ENCODE peak calls at places on chromosomes 16 and 17, in eight cellular contexts. One of them, this sample, is unnamed.

GRCh38 chr17:66040402-66040801 is 151.5 kb downstream of the CEP112 start:
- DNase-seq in GM19239: no peak
- DNase-seq in KBM-7: no peak
- DNase-seq in fibroblast of lung: no peak
- DNase-seq in fibroblast of gingiva: no peak
- DNase-seq in GM18507: no peak
- DNase-seq in head of caudate nucleus: no peak
- DNase-seq in Right ventricle myocardium superior: peak
- DNase-seq in this sample: no peak

GRCh38 chr17:21689604-21690003 is 2.7 kb upstream of the KCNJ18 start:
- DNase-seq in GM19239: no peak
- DNase-seq in KBM-7: no peak
- DNase-seq in fibroblast of lung: peak
- DNase-seq in fibroblast of gingiva: peak
- DNase-seq in GM18507: no peak
- DNase-seq in head of caudate nucleus: no peak
- DNase-seq in Right ventricle myocardium superior: no peak
- DNase-seq in this sample: no peak

GRCh38 chr16:14628806-14629611 is 1.1 kb downstream of the PARN start:
- DNase-seq in GM19239: no peak
- DNase-seq in KBM-7: peak
- DNase-seq in fibroblast of lung: peak
- DNase-seq in fibroblast of gingiva: no peak
- DNase-seq in GM18507: no peak
- DNase-seq in head of caudate nucleus: no peak
- DNase-seq in Right ventricle myocardium superior: no peak
- DNase-seq in this sample: no peak

GRCh38 chr16:65845466-65846209 is 520.9 kb upstream of the CDH5 start:
- DNase-seq in GM19239: no peak
- DNase-seq in KBM-7: no peak
- DNase-seq in fibroblast of lung: peak
- DNase-seq in fibroblast of gingiva: no peak
- DNase-seq in GM18507: no peak
- DNase-seq in head of caudate nucleus: no peak
- DNase-seq in Right ventricle myocardium superior: no peak
- DNase-seq in this sample: no peak

GRCh38 chr17:42055496-42055895 is 5.1 kb upstream of the C17orf113 start:
- DNase-seq in GM19239: no peak
- DNase-seq in KBM-7: no peak
- DNase-seq in fibroblast of lung: no peak
- DNase-seq in fibroblast of gingiva: no peak
- DNase-seq in GM18507: no peak
- DNase-seq in head of caudate nucleus: no peak
- DNase-seq in Right ventricle myocardium superior: no peak
- DNase-seq in this sample: no peak

GRCh38 chr17:63538693-63539595 is 11.3 kb upstream of the DCAF7 start:
- DNase-seq in GM19239: no peak
- DNase-seq in KBM-7: no peak
- DNase-seq in fibroblast of lung: no peak
- DNase-seq in fibroblast of gingiva: no peak
- DNase-seq in GM18507: no peak
- DNase-seq in head of caudate nucleus: no peak
- DNase-seq in Right ventricle myocardium superior: no peak
- DNase-seq in this sample: no peak

GRCh38 chr16:89502319-89502843 is 5.8 kb upstream of the SPG7 start:
- DNase-seq in GM19239: no peak
- DNase-seq in KBM-7: no peak
- DNase-seq in fibroblast of lung: peak
- DNase-seq in fibroblast of gingiva: no peak
- DNase-seq in GM18507: no peak
- DNase-seq in head of caudate nucleus: no peak
- DNase-seq in Right ventricle myocardium superior: no peak
- DNase-seq in this sample: no peak

GRCh38 chr16:7086842-7087616 is 245.6 kb upstream of the RBFOX1 start:
- DNase-seq in GM19239: no peak
- DNase-seq in KBM-7: peak
- DNase-seq in fibroblast of lung: no peak
- DNase-seq in fibroblast of gingiva: no peak
- DNase-seq in GM18507: no peak
- DNase-seq in head of caudate nucleus: peak
- DNase-seq in Right ventricle myocardium superior: peak
- DNase-seq in this sample: no peak

GRCh38 chr16:65070831-65071230 is 51.0 kb downstream of the CDH11 start:
- DNase-seq in GM19239: no peak
- DNase-seq in KBM-7: no peak
- DNase-seq in fibroblast of lung: peak
- DNase-seq in fibroblast of gingiva: peak
- DNase-seq in GM18507: no peak
- DNase-seq in head of caudate nucleus: peak
- DNase-seq in Right ventricle myocardium superior: peak
- DNase-seq in this sample: peak

GRCh38 chr16:23642246-23642774 is 1.0 kb downstream of the DCTN5 start:
- DNase-seq in GM19239: no peak
- DNase-seq in KBM-7: no peak
- DNase-seq in fibroblast of lung: no peak
- DNase-seq in fibroblast of gingiva: no peak
- DNase-seq in GM18507: no peak
- DNase-seq in head of caudate nucleus: no peak
- DNase-seq in Right ventricle myocardium superior: no peak
- DNase-seq in this sample: no peak

GRCh38 chr17:74114881-74115470 is 88.5 kb upstream of the RPL38 start:
- DNase-seq in GM19239: no peak
- DNase-seq in KBM-7: no peak
- DNase-seq in fibroblast of lung: no peak
- DNase-seq in fibroblast of gingiva: no peak
- DNase-seq in GM18507: no peak
- DNase-seq in head of caudate nucleus: no peak
- DNase-seq in Right ventricle myocardium superior: no peak
- DNase-seq in this sample: no peak

GRCh38 chr17:29959658-29960337 is 18.4 kb downstream of the EFCAB5 start:
- DNase-seq in GM19239: no peak
- DNase-seq in KBM-7: no peak
- DNase-seq in fibroblast of lung: peak
- DNase-seq in fibroblast of gingiva: no peak
- DNase-seq in GM18507: no peak
- DNase-seq in head of caudate nucleus: no peak
- DNase-seq in Right ventricle myocardium superior: no peak
- DNase-seq in this sample: no peak

GRCh38 chr16:70438325-70438982 is 446 bp downstream of the ST3GAL2 start:
- DNase-seq in GM19239: no peak
- DNase-seq in KBM-7: no peak
- DNase-seq in fibroblast of lung: peak
- DNase-seq in fibroblast of gingiva: no peak
- DNase-seq in GM18507: no peak
- DNase-seq in head of caudate nucleus: no peak
- DNase-seq in Right ventricle myocardium superior: no peak
- DNase-seq in this sample: no peak

GRCh38 chr16:67539691-67540635 is 11.3 kb downstream of the RIPOR1 start:
- DNase-seq in GM19239: no peak
- DNase-seq in KBM-7: no peak
- DNase-seq in fibroblast of lung: no peak
- DNase-seq in fibroblast of gingiva: no peak
- DNase-seq in GM18507: no peak
- DNase-seq in head of caudate nucleus: no peak
- DNase-seq in Right ventricle myocardium superior: no peak
- DNase-seq in this sample: no peak

GRCh38 chr16:14502256-14502875 is 127.7 kb downstream of the PARN start:
- DNase-seq in GM19239: no peak
- DNase-seq in KBM-7: no peak
- DNase-seq in fibroblast of lung: no peak
- DNase-seq in fibroblast of gingiva: no peak
- DNase-seq in GM18507: no peak
- DNase-seq in head of caudate nucleus: no peak
- DNase-seq in Right ventricle myocardium superior: no peak
- DNase-seq in this sample: no peak

GRCh38 chr17:47213540-47213939 is 4.4 kb downstream of the MYL4 start:
- DNase-seq in GM19239: no peak
- DNase-seq in KBM-7: no peak
- DNase-seq in fibroblast of lung: no peak
- DNase-seq in fibroblast of gingiva: no peak
- DNase-seq in GM18507: no peak
- DNase-seq in head of caudate nucleus: no peak
- DNase-seq in Right ventricle myocardium superior: no peak
- DNase-seq in this sample: no peak

GRCh38 chr16:84862804-84863484 is 43.2 kb downstream of the CRISPLD2 start:
- DNase-seq in GM19239: no peak
- DNase-seq in KBM-7: no peak
- DNase-seq in fibroblast of lung: no peak
- DNase-seq in fibroblast of gingiva: no peak
- DNase-seq in GM18507: no peak
- DNase-seq in head of caudate nucleus: no peak
- DNase-seq in Right ventricle myocardium superior: no peak
- DNase-seq in this sample: no peak

GRCh38 chr16:88681709-88682451 is 4.4 kb downstream of the SNAI3 start:
- DNase-seq in GM19239: peak
- DNase-seq in KBM-7: peak
- DNase-seq in fibroblast of lung: peak
- DNase-seq in fibroblast of gingiva: no peak
- DNase-seq in GM18507: peak
- DNase-seq in head of caudate nucleus: peak
- DNase-seq in Right ventricle myocardium superior: peak
- DNase-seq in this sample: peak

GRCh38 chr17:64496786-64497564 is at the start of gene POLG2:
- DNase-seq in GM19239: peak
- DNase-seq in KBM-7: peak
- DNase-seq in fibroblast of lung: peak
- DNase-seq in fibroblast of gingiva: peak
- DNase-seq in GM18507: peak
- DNase-seq in head of caudate nucleus: peak
- DNase-seq in Right ventricle myocardium superior: peak
- DNase-seq in this sample: peak

GRCh38 chr17:62693616-62694415 is 66.3 kb downstream of the MRC2 start:
- DNase-seq in GM19239: no peak
- DNase-seq in KBM-7: no peak
- DNase-seq in fibroblast of lung: peak
- DNase-seq in fibroblast of gingiva: no peak
- DNase-seq in GM18507: no peak
- DNase-seq in head of caudate nucleus: no peak
- DNase-seq in Right ventricle myocardium superior: no peak
- DNase-seq in this sample: no peak

GRCh38 chr16:397736-398332 is 835 bp downstream of the NME4 start:
- DNase-seq in GM19239: no peak
- DNase-seq in KBM-7: no peak
- DNase-seq in fibroblast of lung: peak
- DNase-seq in fibroblast of gingiva: peak
- DNase-seq in GM18507: no peak
- DNase-seq in head of caudate nucleus: peak
- DNase-seq in Right ventricle myocardium superior: peak
- DNase-seq in this sample: peak